ENCODE peak calls at places on chromosome 13, in eight cellular contexts. S, Z, J, O, K, R, T and A are unnamed samples.

GRCh38 chr13:70203661-70204229 is 95.5 kb upstream of the KLHL1 start:
- DNase-seq in R (peak; percentile 5), S (no peak), K (peak; percentile 12), T (no peak), O (no peak), J (no peak), Z (peak; percentile 18), A (no peak)

GRCh38 chr13:68234278-68234677 is 1004.1 kb upstream of the PCDH9 start:
- DNase-seq in S (peak; percentile 4), Z (no peak), K (peak; percentile 3), T (no peak), R (no peak), J (no peak), O (no peak), A (no peak)

GRCh38 chr13:99981115-99982020 is at the start of gene ZIC2:
- DNase-seq in K (peak; percentile 87), T (no peak), R (no peak), S (no peak), J (no peak), O (no peak), Z (peak; percentile 73), A (no peak)

GRCh38 chr13:89401209-89401810 is 1730.1 kb downstream of the SLITRK5 start:
- DNase-seq in Z (no peak), T (no peak), R (no peak), K (peak; percentile 67), O (no peak), S (peak; percentile 93), J (no peak), A (no peak)

GRCh38 chr13:83378901-83379300 is 503.4 kb downstream of the SLITRK1 start:
- DNase-seq in Z (no peak), J (no peak), R (no peak), S (peak; percentile 31), O (no peak), K (no peak), T (no peak), A (no peak)

GRCh38 chr13:97328222-97328790 is 105.7 kb upstream of the RAP2A start:
- DNase-seq in T (no peak), J (no peak), K (peak; percentile 23), Z (no peak), S (peak; percentile 79), R (no peak), O (no peak), A (peak; percentile 41)

GRCh38 chr13:28792992-28793391 is 27.1 kb upstream of the MTUS2 start:
- DNase-seq in K (no peak), S (peak; percentile 76), R (no peak), O (no peak), Z (no peak), J (no peak), T (no peak), A (no peak)

GRCh38 chr13:50701469-50701868 is 142.0 kb downstream of the DLEU7 start:
- DNase-seq in K (no peak), T (no peak), O (no peak), Z (no peak), J (no peak), S (no peak), R (no peak), A (no peak)

GRCh38 chr13:80037505-80037888 is 303.4 kb downstream of the SPRY2 start:
- DNase-seq in R (no peak), O (no peak), Z (no peak), J (no peak), T (no peak), S (peak; percentile 83), K (peak; percentile 33), A (no peak)

GRCh38 chr13:75196112-75196855 is 285.7 kb downstream of the TBC1D4 start:
- DNase-seq in T (no peak), K (no peak), O (no peak), R (no peak), S (peak; percentile 77), J (no peak), Z (no peak), A (no peak)

GRCh38 chr13:90336507-90336906 is 1011.0 kb upstream of the MIR17HG start:
- DNase-seq in Z (no peak), R (no peak), J (no peak), T (no peak), K (no peak), S (no peak), O (no peak), A (no peak)

GRCh38 chr13:76148926-76149325 is 512.8 kb downstream of the LMO7 start:
- DNase-seq in O (no peak), T (no peak), S (peak; percentile 32), Z (no peak), J (no peak), R (no peak), K (no peak), A (no peak)

GRCh38 chr13:52428295-52428694 is 22.1 kb downstream of the VPS36 start:
- DNase-seq in S (peak; percentile 75), O (no peak), T (no peak), Z (no peak), R (no peak), K (peak; percentile 49), J (no peak), A (no peak)

GRCh38 chr13:52033039-52033438 is 8.5 kb downstream of the UTP14C start:
- DNase-seq in T (no peak), R (no peak), S (no peak), K (no peak), Z (no peak), O (no peak), J (no peak), A (no peak)

GRCh38 chr13:113666951-113667701 is at the start of gene GRK1:
- DNase-seq in J (peak; percentile 7), R (no peak), Z (no peak), O (no peak), K (no peak), S (no peak), T (peak; percentile 11), A (no peak)

GRCh38 chr13:113667771-113668490 is 912 bp downstream of the GRK1 start:
- DNase-seq in T (peak; percentile 11), K (no peak), J (peak; percentile 4), R (no peak), Z (no peak), S (no peak), O (no peak), A (no peak)

GRCh38 chr13:113669231-113669870 is 2.3 kb downstream of the GRK1 start:
- DNase-seq in Z (no peak), S (no peak), O (no peak), K (no peak), J (peak; percentile 5), R (no peak), T (peak; percentile 8), A (no peak)

GRCh38 chr13:113669871-113670341 is 2.9 kb downstream of the GRK1 start:
- DNase-seq in T (peak; percentile 7), O (no peak), J (peak; percentile 5), Z (no peak), S (no peak), K (no peak), R (no peak), A (no peak)

DNA sequence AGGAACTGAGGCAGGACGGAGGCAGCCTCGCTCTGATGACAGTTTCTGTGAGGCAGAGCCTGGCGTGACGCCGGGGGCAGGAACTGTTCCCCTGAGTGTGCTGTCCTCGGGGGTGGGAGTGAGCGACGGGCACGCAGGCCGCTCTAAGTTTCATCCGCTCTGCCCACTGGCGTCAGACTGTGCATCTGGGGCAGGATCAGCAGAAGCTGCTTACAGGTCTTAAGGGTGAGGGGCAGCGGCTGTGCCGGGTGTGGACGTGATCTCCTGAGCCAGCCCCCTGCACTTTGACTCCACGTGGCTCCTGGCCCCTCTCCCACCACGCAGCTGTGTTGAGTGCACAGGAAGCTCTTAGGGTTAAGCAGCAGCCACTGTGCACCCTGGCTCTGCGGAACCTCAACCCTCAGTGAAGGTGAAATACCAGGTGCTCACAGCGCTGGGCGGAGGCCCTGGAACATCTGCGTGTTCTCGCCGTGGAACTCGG is 1.5 kb downstream of the GRK1 start:
- DNase-seq in S (no peak), Z (peak; percentile 30), T (peak; percentile 9), K (no peak), J (peak; percentile 3), R (no peak), O (no peak), A (no peak)
- TF ChIP-seq CTCF in S (no peak), Z (no peak), T (no peak), K (no peak), J (no peak), R (no peak), O (no peak), A (no peak)

DNA sequence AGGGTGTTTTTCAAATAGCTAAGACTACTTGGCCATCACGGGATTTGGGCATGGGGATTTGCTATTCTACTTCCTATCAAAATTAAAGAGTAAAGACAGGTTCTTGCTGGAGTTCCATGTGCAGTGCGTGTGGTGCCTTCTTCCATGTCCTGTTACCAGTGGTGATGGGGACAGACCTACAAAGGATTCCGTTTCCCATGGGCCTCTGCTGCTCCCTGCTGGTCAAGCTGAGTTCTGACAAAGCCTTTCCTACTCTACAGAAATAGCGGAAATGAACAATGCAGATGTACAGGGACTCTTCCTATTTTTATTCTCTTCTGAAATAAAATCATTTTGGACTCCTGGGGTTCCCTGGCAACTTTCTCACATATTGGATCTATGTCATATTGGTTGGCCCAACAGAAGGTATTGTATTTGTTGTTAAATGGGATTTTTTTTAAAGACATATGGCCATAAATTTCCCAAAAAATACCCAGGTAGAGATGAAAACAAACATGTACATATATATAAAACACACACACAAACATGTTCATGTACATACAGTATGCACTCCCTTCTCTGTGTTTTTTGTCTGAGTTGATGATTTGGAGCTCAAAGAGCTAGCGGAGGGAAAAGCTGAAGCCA is 90.5 kb upstream of the SLC15A1 start:
- DNase-seq in J (peak; percentile 73), K (peak; percentile 73), R (peak; percentile 69), Z (peak; percentile 76), O (peak; percentile 77), S (peak; percentile 87), T (peak; percentile 34), A (peak; percentile 85)
- TF ChIP-seq CTCF in J (peak; percentile 80), K (peak; percentile 73), R (peak; percentile 85), Z (peak; percentile 84), O (peak; percentile 90), S (peak; percentile 95), T (peak; percentile 37), A (peak; percentile 78)

DNA sequence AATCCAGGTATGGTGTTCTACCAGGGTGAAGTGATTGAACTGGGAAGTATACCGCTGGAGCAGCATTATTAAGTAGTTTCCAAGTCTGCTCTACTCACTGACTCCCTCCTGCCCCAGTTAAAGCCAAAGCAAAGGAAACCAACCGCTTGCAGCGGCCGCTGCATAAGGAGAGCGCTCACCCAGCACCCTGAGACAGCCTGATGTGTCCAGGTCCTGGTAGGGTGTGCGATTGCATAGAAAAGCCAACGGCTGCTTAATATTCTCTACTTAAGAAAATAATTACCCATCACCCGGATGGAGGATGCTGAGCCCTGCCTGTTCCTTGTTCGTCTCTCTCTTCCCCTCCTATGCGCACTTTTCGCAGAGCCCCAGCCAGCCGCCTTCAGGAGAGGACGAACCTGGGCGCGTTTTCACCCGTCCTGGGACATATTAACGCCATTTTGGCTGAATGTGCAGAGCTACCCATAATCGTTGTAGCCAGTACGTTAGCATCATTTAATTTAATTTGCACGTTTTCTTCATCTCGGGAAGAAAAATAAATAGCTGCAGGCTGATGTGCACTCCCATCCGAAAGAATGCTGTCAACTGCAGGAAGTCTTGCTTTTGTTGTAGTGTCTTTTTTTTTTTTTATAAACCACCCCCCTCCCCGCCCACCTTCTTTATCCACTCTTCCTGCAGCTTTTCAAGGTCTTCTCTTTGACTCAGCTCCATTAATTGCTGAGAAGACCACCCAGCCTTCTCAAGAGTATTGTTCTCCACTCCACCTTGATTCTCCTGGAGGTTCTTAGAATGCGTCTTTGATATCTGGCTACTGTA is 214.4 kb downstream of the TEX29 start:
- DNase-seq in Z (no peak), R (no peak), J (no peak), O (no peak), S (no peak), K (no peak), T (no peak), A (no peak)
- TF ChIP-seq CTCF in Z (no peak), R (no peak), J (no peak), O (no peak), S (no peak), K (no peak), T (no peak), A (no peak)

GRCh38 chr13:85864963-85865530 is 65.8 kb upstream of the SLITRK6 start:
- DNase-seq in S (peak; percentile 15), O (no peak), K (peak; percentile 50), R (no peak), T (no peak), J (no peak), Z (no peak), A (peak; percentile 54)
- TF ChIP-seq CTCF in S (peak; percentile 29), O (no peak), K (no peak), R (no peak), T (no peak), J (no peak), Z (peak; percentile 35), A (no peak)